ENCODE peak calls at places on chromosomes 12 and 14, in five cellular contexts. Q is hippocampal formation; O is GM06990; H is activated CD8-positive, alpha-beta memory T cell treated with anti-CD3 and anti-CD28 coated beads for 24 hours; F is HCEC 1CT. E is an unnamed sample.

GRCh38 chr14:82362452-82362851 is 828.8 kb upstream of the SEL1L start:
- DNase-seq in Q (no peak), O (no peak), H (no peak), F (no peak), E (no peak)

GRCh38 chr12:57893460-57894353 is 47.2 kb upstream of the CTDSP2 start:
- DNase-seq in Q (peak; percentile 79), O (no peak), H (no peak), F (peak; percentile 87), E (peak; percentile 93)

GRCh38 chr12:105077435-105077834 is 6.8 kb downstream of the ALDH1L2 start:
- DNase-seq in Q (no peak), F (no peak), H (no peak), O (no peak), E (no peak)

GRCh38 chr14:23154876-23155587 is 28.4 kb downstream of the SLC7A8 start:
- DNase-seq in F (peak; percentile 77), H (no peak), Q (peak; percentile 17), O (no peak), E (peak; percentile 97)

GRCh38 chr12:131673519-131674265 is 37.2 kb upstream of the SFSWAP start:
- DNase-seq in O (no peak), H (no peak), F (peak; percentile 29), Q (no peak), E (peak; percentile 7)

GRCh38 chr12:130981156-130981789 is 27.6 kb downstream of the ADGRD1 start:
- DNase-seq in H (no peak), Q (no peak), F (no peak), O (no peak), E (no peak)

GRCh38 chr12:77788231-77789168 is 42.2 kb upstream of the NAV3 start:
- DNase-seq in O (no peak), H (no peak), F (no peak), Q (no peak), E (no peak)

GRCh38 chr12:49051777-49052438 is 8.7 kb downstream of the KMT2D start:
- DNase-seq in Q (no peak), H (no peak), F (no peak), O (no peak), E (no peak)

GRCh38 chr12:63440063-63440462 is 228.2 kb downstream of the DPY19L2 start:
- DNase-seq in H (no peak), F (no peak), Q (no peak), O (no peak), E (no peak)

GRCh38 chr12:19978193-19978592 is 390.1 kb upstream of the PDE3A start:
- DNase-seq in H (no peak), F (peak; percentile 98), O (no peak), Q (no peak), E (peak; percentile 98)

GRCh38 chr12:12399161-12399560 is 42.3 kb downstream of the BORCS5 start:
- DNase-seq in O (no peak), Q (no peak), F (no peak), H (no peak), E (no peak)

GRCh38 chr12:19199322-19199721 is 69.8 kb downstream of the PLEKHA5 start:
- DNase-seq in O (no peak), Q (no peak), F (no peak), H (no peak), E (no peak)

GRCh38 chr12:72075891-72076557 is 137.4 kb downstream of the TPH2 start:
- DNase-seq in O (no peak), H (no peak), F (no peak), Q (no peak), E (no peak)

GRCh38 chr14:91305650-91306431 is 61.3 kb upstream of the GPR68 start:
- DNase-seq in H (no peak), F (no peak), O (no peak), Q (no peak), E (no peak)

GRCh38 chr12:48023386-48023785 is 19.1 kb upstream of the COL2A1 start:
- DNase-seq in F (no peak), H (no peak), O (no peak), Q (no peak), E (no peak)

GRCh38 chr14:69088523-69089445 is 64.1 kb downstream of the DCAF5 start:
- DNase-seq in O (no peak), H (no peak), Q (no peak), F (no peak), E (peak; percentile 93)

GRCh38 chr12:95857151-95857550 is 1.6 kb upstream of the SNRPF start:
- DNase-seq in F (no peak), O (no peak), H (no peak), Q (no peak), E (no peak)

GRCh38 chr12:50187084-50187900 is 20.1 kb upstream of the CERS5 start:
- DNase-seq in F (peak; percentile 76), Q (no peak), H (no peak), O (peak; percentile 50), E (peak; percentile 95)

GRCh38 chr12:92224685-92225331 is 79.2 kb upstream of the BTG1 start:
- DNase-seq in H (no peak), O (no peak), F (peak; percentile 72), Q (no peak), E (peak; percentile 92)

GRCh38 chr12:6946033-6946919 is 2.5 kb downstream of the C12orf57 start:
- DNase-seq in O (peak; percentile 87), Q (no peak), F (no peak), H (peak; percentile 83), E (peak; percentile 41)

GRCh38 chr12:1553987-1554982 is 40.1 kb downstream of the FBXL14 start:
- DNase-seq in O (peak; percentile 82), Q (no peak), F (no peak), H (peak; percentile 65), E (no peak)

GRCh38 chr12:107356266-107356936 is 263.1 kb upstream of the CRY1 start:
- DNase-seq in O (no peak), Q (no peak), H (no peak), F (no peak), E (peak; percentile 96)

GRCh38 chr12:43206396-43206795 is 345.6 kb downstream of the ADAMTS20 start:
- DNase-seq in O (no peak), Q (no peak), H (no peak), F (no peak), E (peak; percentile 78)

GRCh38 chr14:105455766-105456660 is 18.6 kb upstream of the CRIP2 start:
- DNase-seq in F (no peak), Q (no peak), H (no peak), O (no peak), E (no peak)

GRCh38 chr12:61188801-61189595 is 1071.2 kb upstream of the USP15 start:
- DNase-seq in H (no peak), O (no peak), F (no peak), Q (peak; percentile 43), E (no peak)

GRCh38 chr14:106442857-106443256 is 916.5 kb downstream of the TMEM121 start:
- DNase-seq in Q (no peak), O (peak; percentile 59), F (no peak), H (peak; percentile 73), E (no peak)

GRCh38 chr12:252634-253033 is 10.0 kb downstream of the SLC6A13 start:
- DNase-seq in F (no peak), Q (no peak), O (no peak), H (no peak), E (no peak)

GRCh38 chr12:114682920-114683708 is 861 bp downstream of the TBX3 start:
- DNase-seq in O (no peak), F (peak; percentile 59), H (no peak), Q (no peak), E (no peak)